ENCODE peak calls at places on chromosomes 13 and 19, in seven cellular contexts. F is thoracic aorta, V is tibial artery, Y is SJSA1, I is uterus, B is neuronal stem cell, L is GM23338. O is an unnamed sample. For H3K4me1 and H3K36me3, the result is how much of the 10 kb centered on the place peaks cover.

GRCh38 chr13:99653526-99653925 is 152.3 kb downstream of the TM9SF2 start:
- DNase-seq in F (no peak), V (no peak), Y (peak), I (no peak), B (no peak), L (no peak), O (no peak)

GRCh38 chr13:64154514-64154913 is 2738.9 kb upstream of the PCDH20 start:
- DNase-seq in F (no peak), V (no peak), Y (no peak), I (no peak), B (no peak), L (peak), O (no peak)

GRCh38 chr19:23980805-23981204 is 66.1 kb downstream of the ZNF726 start:
- DNase-seq in F (no peak), V (no peak), Y (no peak), I (no peak), B (no peak), L (no peak), O (no peak)

GRCh38 chr19:29016926-29017760 is 195.8 kb downstream of the UQCRFS1 start:
- DNase-seq in F (no peak), V (no peak), Y (no peak), I (no peak), B (no peak), L (no peak), O (peak)

GRCh38 chr13:94252209-94252608 is 227.3 kb downstream of the DCT start:
- DNase-seq in F (no peak), V (no peak), Y (no peak), I (no peak), B (no peak), L (no peak), O (no peak)

GRCh38 chr13:50608357-50608756 is 235.1 kb downstream of the DLEU7 start:
- DNase-seq in F (no peak), V (no peak), Y (no peak), I (peak), B (no peak), L (no peak), O (no peak)

GRCh38 chr13:106446011-106446410 is 89.5 kb downstream of the EFNB2 start:
- DNase-seq in F (no peak), V (no peak), Y (peak), I (no peak), B (no peak), L (no peak), O (no peak)

GRCh38 chr19:54137913-54138776 is 583 bp downstream of the CNOT3 start:
- DNase-seq in F (no peak), V (no peak), Y (no peak), I (peak), B (no peak), L (peak), O (no peak)

GRCh38 chr13:27915301-27916207 is 4.2 kb upstream of the PDX1 start:
- DNase-seq in F (no peak), V (no peak), Y (no peak), I (no peak), B (no peak), L (peak), O (no peak)

GRCh38 chr19:16293133-16294085 is 31.2 kb upstream of the KLF2 start:
- DNase-seq in F (peak), V (peak), Y (peak), I (peak), B (no peak), L (no peak), O (peak)

GRCh38 chr19:4482721-4483120 is 10.6 kb downstream of the HDGFL2 start:
- DNase-seq in F (no peak), V (no peak), Y (no peak), I (no peak), B (no peak), L (peak), O (no peak)

GRCh38 chr13:112885782-112886268 is 83.2 kb upstream of the MCF2L start:
- DNase-seq in F (no peak), V (peak), Y (peak), I (peak), B (peak), L (peak), O (peak)

GRCh38 chr19:371501-372160 is 27.0 kb upstream of the MIER2 start:
- DNase-seq in F (no peak), V (no peak), Y (peak), I (no peak), B (no peak), L (no peak), O (no peak)

GRCh38 chr13:50410921-50411712 is 395.9 kb downstream of the KCNRG start:
- DNase-seq in F (peak), V (no peak), Y (peak), I (no peak), B (no peak), L (no peak), O (no peak)

GRCh38 chr13:21060063-21060826 is 1.1 kb downstream of the LATS2 start:
- DNase-seq in F (no peak), V (peak), Y (peak), I (peak), B (no peak), L (peak), O (peak)

GRCh38 chr13:91922969-91923592 is 524.7 kb downstream of the GPC5 start:
- DNase-seq in F (no peak), V (no peak), Y (no peak), I (no peak), B (no peak), L (peak), O (no peak)

GRCh38 chr13:29428310-29428991 is 167.0 kb downstream of the SLC7A1 start:
- DNase-seq in F (no peak), V (no peak), Y (no peak), I (peak), B (peak), L (peak), O (peak)

GRCh38 chr13:60572003-60572792 is 175.2 kb downstream of the TDRD3 start:
- DNase-seq in F (no peak), V (no peak), Y (no peak), I (no peak), B (no peak), L (peak), O (no peak)

GRCh38 chr13:50334092-50334778 is 319.0 kb downstream of the KCNRG start:
- DNase-seq in F (no peak), V (no peak), Y (no peak), I (no peak), B (no peak), L (no peak), O (no peak)

GRCh38 chr19:39203372-39204341 is at the start of gene SYCN:
- DNase-seq in F (no peak), V (no peak), Y (no peak), I (no peak), B (no peak), L (peak), O (peak)

GRCh38 chr19:39643591-39643990 is 12.1 kb upstream of the LGALS16 start:
- DNase-seq in F (no peak), V (no peak), Y (no peak), I (no peak), B (no peak), L (no peak), O (no peak)

GRCh38 chr19:2047076-2047448 is 4.0 kb downstream of the MKNK2 start:
- DNase-seq in F (no peak), V (no peak), Y (no peak), I (no peak), B (no peak), L (no peak), O (no peak)

GRCh38 chr19:2045501-2046045 is 5.5 kb downstream of the MKNK2 start:
- DNase-seq in F (no peak), V (no peak), Y (peak), I (no peak), B (no peak), L (no peak), O (no peak)

GRCh38 chr19:2047449-2048103 is 3.5 kb downstream of the MKNK2 start:
- DNase-seq in F (no peak), V (peak), Y (peak), I (no peak), B (no peak), L (no peak), O (no peak)

GRCh38 chr19:2044709-2045500 is 6.1 kb downstream of the MKNK2 start:
- DNase-seq in F (no peak), V (no peak), Y (no peak), I (peak), B (no peak), L (no peak), O (no peak)

GRCh38 chr19:2046046-2046907 is 4.8 kb downstream of the MKNK2 start:
- DNase-seq in F (no peak), V (no peak), Y (peak), I (no peak), B (no peak), L (no peak), O (no peak)
- H3K4me1 ChIP-seq in F (under half), V (half or more), Y (under half), I (under half), B (under half), L (under half), O (half or more)

DNA sequence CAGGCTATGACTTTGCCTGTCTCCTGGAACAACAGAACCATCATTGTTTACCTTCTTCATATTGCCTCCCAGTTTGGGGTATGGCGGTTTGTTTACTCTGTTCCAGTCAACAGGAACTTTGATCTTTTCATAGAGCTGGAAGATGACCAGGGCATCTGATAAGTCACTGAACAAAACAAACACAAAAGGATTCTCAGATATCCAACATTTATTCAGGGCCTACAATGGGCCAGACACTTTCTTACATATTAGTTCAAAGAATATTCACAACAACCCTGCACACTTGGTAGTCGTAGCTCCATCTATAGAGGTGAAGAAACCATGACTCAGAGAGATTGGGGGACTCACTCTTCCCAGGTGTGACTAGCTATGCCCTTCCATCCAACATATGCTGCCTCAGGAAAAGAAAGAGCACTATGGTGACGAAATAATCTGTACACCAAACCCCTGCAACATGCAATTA is 38.4 kb upstream of the CPB2 start:
- DNase-seq in F (no peak), V (no peak), Y (no peak), I (no peak), B (no peak), L (no peak), O (no peak)
- H3K36me3 ChIP-seq in F (under half), V (under half), Y (under half), I (under half), B (under half), L (under half), O (under half)

GRCh38 chr19:14091885-14092462 is 1.4 kb upstream of the SAMD1 start:
- DNase-seq in F (no peak), V (no peak), Y (no peak), I (no peak), B (peak), L (peak), O (no peak)
- H3K27ac ChIP-seq in F (peak), V (peak), Y (no peak), I (peak), B (no peak), L (no peak), O (peak)

GRCh38 chr19:45423589-45424190 is at the start of gene ERCC1:
- DNase-seq in F (peak), V (peak), Y (peak), I (peak), B (peak), L (peak), O (peak)
- H3K4me1 ChIP-seq in F (under half), V (under half), Y (under half), I (under half), B (under half), L (under half), O (under half)

GRCh38 chr19:49544154-49544553 is 16.4 kb downstream of the RCN3 start:
- DNase-seq in F (no peak), V (no peak), Y (no peak), I (no peak), B (no peak), L (no peak), O (no peak)
- H3K36me3 ChIP-seq in F (under half), V (under half), Y (under half), I (under half), B (under half), L (under half), O (under half)

GRCh38 chr13:110350509-110350908 is 43.4 kb downstream of the COL4A2 start:
- DNase-seq in F (no peak), V (no peak), Y (peak), I (no peak), B (no peak), L (no peak), O (no peak)
- H3K27ac ChIP-seq in F (peak), V (peak), Y (no peak), I (peak), B (no peak), L (no peak), O (no peak)

DNA sequence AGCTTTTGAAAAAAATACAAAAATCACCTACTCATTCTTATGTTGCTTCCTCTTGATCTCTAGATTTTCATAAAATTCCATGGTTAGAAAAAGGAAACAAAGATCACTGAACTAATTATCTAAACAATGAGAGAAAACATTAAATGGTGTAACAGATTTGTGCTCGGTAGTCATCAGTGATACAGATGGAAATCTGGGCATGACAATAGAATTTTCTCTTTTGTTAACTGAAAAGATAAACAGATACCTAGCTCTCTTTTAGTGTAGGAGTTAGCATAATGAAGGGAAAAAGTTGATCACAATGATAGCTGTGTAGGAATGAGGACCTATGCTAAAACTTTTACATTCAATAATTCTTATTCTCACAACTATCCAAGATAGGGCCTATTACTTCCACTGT is 103.7 kb downstream of the TBC1D4 start:
- DNase-seq in F (no peak), V (no peak), Y (no peak), I (no peak), B (no peak), L (no peak), O (no peak)
- H3K4me1 ChIP-seq in F (under half), V (under half), Y (under half), I (under half), B (under half), L (under half), O (under half)

GRCh38 chr19:19650331-19650730 is 6.9 kb upstream of the GMIP start:
- DNase-seq in F (no peak), V (no peak), Y (no peak), I (no peak), B (no peak), L (no peak), O (no peak)

GRCh38 chr19:19652482-19653295 is 9.2 kb upstream of the GMIP start:
- DNase-seq in F (no peak), V (no peak), Y (no peak), I (no peak), B (no peak), L (no peak), O (no peak)

GRCh38 chr19:19649159-19649558 is 5.7 kb upstream of the GMIP start:
- DNase-seq in F (no peak), V (no peak), Y (no peak), I (no peak), B (no peak), L (peak), O (no peak)

GRCh38 chr19:19649580-19649995 is 6.1 kb upstream of the GMIP start:
- DNase-seq in F (no peak), V (no peak), Y (no peak), I (no peak), B (no peak), L (no peak), O (no peak)

GRCh38 chr19:19651076-19651475 is 7.6 kb upstream of the GMIP start:
- DNase-seq in F (no peak), V (no peak), Y (no peak), I (no peak), B (no peak), L (no peak), O (no peak)
- H3K36me3 ChIP-seq in F (half or more), V (half or more), Y (half or more), I (under half), B (half or more), L (under half), O (under half)

GRCh38 chr13:40776232-40776631 is 5.2 kb upstream of the MRPS31 start:
- DNase-seq in F (no peak), V (no peak), Y (no peak), I (no peak), B (no peak), L (no peak), O (no peak)
- H3K27ac ChIP-seq in F (no peak), V (no peak), Y (no peak), I (no peak), B (no peak), L (no peak), O (no peak)

GRCh38 chr19:35202722-35203674 is 25.5 kb downstream of the FAM187B start:
- DNase-seq in F (no peak), V (no peak), Y (no peak), I (no peak), B (no peak), L (peak), O (no peak)
- H3K4me1 ChIP-seq in F (under half), V (under half), Y (under half), I (under half), B (under half), L (under half), O (under half)